ENCODE peak calls at places on chromosomes 1 and 21, in six cellular contexts. I is stimulated activated CD4-positive, alpha-beta T cell treated with anti-CD3 and anti-CD28 coated beads, Interleukin-2, amount 100 ng/mL, for 48 hours; Z is Panc1; V is iPS-NIHi11; O is bronchial epithelial cell; P is NCI-H2107. S is an unnamed sample.
A peak's percentile ranks its signal among the peaks of the same experiment; 100 is the strongest.

GRCh38 chr1:119778886-119779560 is 10.3 kb upstream of the HMGCS2 start:
- DNase-seq in I (no peak), O (no peak), P (no peak), Z (no peak), V (no peak), S (no peak)

GRCh38 chr1:182351790-182352364 is 39.7 kb downstream of the GLUL start:
- DNase-seq in P (no peak), O (no peak), I (no peak), V (no peak), Z (no peak), S (no peak)

GRCh38 chr1:234958066-234958701 is 170.5 kb downstream of the TOMM20 start:
- DNase-seq in Z (no peak), V (peak; percentile 21), O (no peak), I (no peak), P (no peak), S (no peak)

GRCh38 chr1:56335394-56335793 is 244.0 kb downstream of the PLPP3 start:
- DNase-seq in P (no peak), Z (no peak), O (no peak), I (no peak), V (no peak), S (no peak)

GRCh38 chr1:111597433-111597832 is 22.2 kb upstream of the RAP1A start:
- DNase-seq in Z (no peak), O (no peak), I (no peak), V (no peak), P (no peak), S (no peak)

GRCh38 chr1:219188331-219188803 is 14.7 kb downstream of the LYPLAL1 start:
- DNase-seq in O (no peak), V (no peak), Z (no peak), P (no peak), I (no peak), S (no peak)

GRCh38 chr1:168697376-168697775 is 31.6 kb downstream of the DPT start:
- DNase-seq in O (no peak), Z (no peak), P (no peak), V (no peak), I (no peak), S (no peak)

GRCh38 chr1:168320805-168321577 is 40.3 kb downstream of the TBX19 start:
- DNase-seq in O (peak; percentile 92), P (no peak), V (no peak), I (no peak), Z (no peak), S (no peak)

GRCh38 chr1:114021665-114022099 is 42.4 kb downstream of the OLFML3 start:
- DNase-seq in P (no peak), O (no peak), Z (no peak), I (no peak), V (no peak), S (no peak)

GRCh38 chr1:38402230-38402815 is 355.7 kb upstream of the POU3F1 start:
- DNase-seq in I (no peak), P (no peak), V (no peak), O (no peak), Z (no peak), S (no peak)

GRCh38 chr1:20634065-20634593 is 871 bp downstream of the PINK1 start:
- DNase-seq in I (no peak), O (peak; percentile 24), V (no peak), Z (peak; percentile 48), P (no peak), S (no peak)

GRCh38 chr1:61588736-61589381 is 136.1 kb downstream of the TM2D1 start:
- DNase-seq in Z (peak; percentile 50), O (peak; percentile 68), I (peak; percentile 56), P (peak; percentile 32), V (peak; percentile 78), S (peak; percentile 74)

GRCh38 chr1:23100074-23100748 is 68.4 kb downstream of the LUZP1 start:
- DNase-seq in P (no peak), V (peak; percentile 23), Z (peak; percentile 68), I (no peak), O (peak; percentile 92), S (no peak)

GRCh38 chr21:16134134-16134533 is 404.4 kb downstream of the USP25 start:
- DNase-seq in V (no peak), Z (no peak), O (no peak), I (no peak), P (no peak), S (no peak)

GRCh38 chr21:33047231-33047630 is 21.5 kb downstream of the OLIG2 start:
- DNase-seq in I (no peak), O (peak; percentile 50), P (no peak), V (no peak), Z (no peak), S (no peak)

GRCh38 chr1:12475158-12475934 is 142.7 kb downstream of the DHRS3 start:
- DNase-seq in Z (no peak), I (no peak), V (no peak), O (peak; percentile 34), P (no peak), S (no peak)

GRCh38 chr21:29187939-29188338 is 57.5 kb downstream of the MAP3K7CL start:
- DNase-seq in Z (no peak), O (peak; percentile 95), V (no peak), I (no peak), P (no peak), S (no peak)

GRCh38 chr1:78222962-78223358 is 177.2 kb downstream of the GIPC2 start:
- DNase-seq in O (no peak), P (no peak), Z (no peak), I (no peak), V (no peak), S (no peak)

GRCh38 chr1:235468970-235469369 is 35.3 kb downstream of the B3GALNT2 start:
- DNase-seq in O (peak; percentile 91), Z (peak; percentile 50), V (peak; percentile 22), P (no peak), I (no peak), S (no peak)

GRCh38 chr1:208174736-208175507 is 69.3 kb downstream of the PLXNA2 start:
- DNase-seq in Z (no peak), I (no peak), P (no peak), V (no peak), O (no peak), S (no peak)

GRCh38 chr1:53541761-53542550 is 82.8 kb downstream of the DMRTB1 start:
- DNase-seq in Z (no peak), I (no peak), P (no peak), V (peak; percentile 85), O (peak; percentile 3), S (peak; percentile 28)

GRCh38 chr1:220990417-220991337 is 111.4 kb downstream of the HLX start:
- DNase-seq in Z (no peak), V (no peak), O (peak; percentile 20), P (no peak), I (no peak), S (no peak)

GRCh38 chr1:203592728-203593127 is 33.9 kb upstream of the ATP2B4 start:
- DNase-seq in I (no peak), Z (no peak), P (no peak), V (no peak), O (no peak), S (no peak)

GRCh38 chr1:19647643-19648042 is 3.5 kb downstream of the NBL1 start:
- DNase-seq in O (no peak), Z (no peak), I (no peak), P (no peak), V (no peak), S (no peak)

GRCh38 chr1:77831976-77832695 is 52.7 kb downstream of the MIGA1 start:
- DNase-seq in I (no peak), O (no peak), V (no peak), Z (no peak), P (no peak), S (no peak)

GRCh38 chr21:37095821-37096220 is 22.8 kb downstream of the TTC3 start:
- DNase-seq in P (no peak), O (no peak), I (no peak), V (no peak), Z (no peak), S (no peak)

GRCh38 chr1:30300669-30301068 is 422.7 kb downstream of the MATN1 start:
- DNase-seq in P (no peak), Z (no peak), O (no peak), V (no peak), I (no peak), S (no peak)

GRCh38 chr1:29354511-29355098 is 118.3 kb downstream of the PTPRU start:
- DNase-seq in Z (no peak), I (no peak), P (no peak), O (peak; percentile 70), V (no peak), S (no peak)

GRCh38 chr1:169003864-169004516 is 102.5 kb upstream of the ATP1B1 start:
- DNase-seq in I (no peak), P (no peak), O (no peak), Z (no peak), V (no peak), S (no peak)

S was measured in nephron progenitor cell.